ENCODE peak calls at places on chromosomes 12 and 14, in five cellular contexts. J is activated CD4-positive, CD25-positive, alpha-beta regulatory T cell treated with anti-CD3 and anti-CD28 coated beads, Interleukin-2, amount 50 U/mL, for 16 hours; P is AG08396; F is endodermal cell; E is T-helper 9 cell. H is an unnamed sample.
A peak's percentile ranks its signal among the peaks of the same experiment; 100 is the strongest.

GRCh38 chr12:22377731-22378496 is 43.4 kb upstream of the ST8SIA1 start:
- DNase-seq in J (no peak), P (no peak), E (no peak), F (no peak), H (no peak)

GRCh38 chr12:52501490-52501889 is 8.4 kb upstream of the KRT6A start:
- DNase-seq in P (no peak), J (no peak), E (no peak), F (no peak), H (no peak)

GRCh38 chr12:11015775-11016430 is 6.5 kb downstream of the TAS2R19 start:
- DNase-seq in J (no peak), E (no peak), P (no peak), F (no peak), H (no peak)

GRCh38 chr12:128825845-128826244 is 2.1 kb upstream of the SLC15A4 start:
- DNase-seq in P (no peak), F (no peak), E (no peak), J (no peak), H (no peak)

GRCh38 chr12:6819069-6820030 is 2.3 kb upstream of the GPR162 start:
- DNase-seq in E (no peak), P (no peak), F (peak; percentile 72), J (no peak), H (no peak)

GRCh38 chr12:45986646-45987338 is 3.6 kb downstream of the SCAF11 start:
- DNase-seq in J (no peak), P (no peak), F (peak; percentile 80), E (no peak), H (no peak)

GRCh38 chr12:66217342-66217929 is 28.4 kb downstream of the IRAK3 start:
- DNase-seq in F (no peak), P (no peak), J (no peak), E (no peak), H (no peak)

GRCh38 chr12:58592817-58593216 is 327.5 kb downstream of the LRIG3 start:
- DNase-seq in E (no peak), P (no peak), J (no peak), F (no peak), H (no peak)

GRCh38 chr12:51082561-51083139 is 746 bp downstream of the CSRNP2 start:
- DNase-seq in J (no peak), P (peak; percentile 41), E (peak; percentile 1), F (peak; percentile 83), H (peak; percentile 64)

GRCh38 chr14:93960108-93960475 is 16.3 kb downstream of the ASB2 start:
- DNase-seq in P (no peak), J (no peak), E (no peak), F (no peak), H (no peak)

GRCh38 chr14:60753264-60754126 is 18.9 kb downstream of the MNAT1 start:
- DNase-seq in F (no peak), P (no peak), E (peak; percentile 24), J (peak; percentile 18), H (no peak)

GRCh38 chr12:69985656-69986055 is 160.6 kb downstream of the MYRFL start:
- DNase-seq in E (no peak), F (peak; percentile 91), P (no peak), J (no peak), H (peak; percentile 71)

GRCh38 chr14:24037658-24038037 is 14.2 kb upstream of the CARMIL3 start:
- DNase-seq in J (no peak), E (no peak), F (no peak), P (no peak), H (no peak)

GRCh38 chr14:89773151-89773550 is 181.4 kb downstream of the EFCAB11 start:
- DNase-seq in P (no peak), J (no peak), F (peak; percentile 53), E (no peak), H (no peak)

GRCh38 chr12:94114166-94114565 is 34.2 kb upstream of the PLXNC1 start:
- DNase-seq in P (no peak), J (no peak), E (no peak), F (peak; percentile 21), H (no peak)

GRCh38 chr14:101174522-101174838 is 271.0 kb upstream of the RTL1 start:
- DNase-seq in F (no peak), E (no peak), P (no peak), J (no peak), H (no peak)

GRCh38 chr14:59869381-59870255 is 958 bp downstream of the RTN1 start:
- DNase-seq in F (peak; percentile 71), J (no peak), P (peak; percentile 9), E (no peak), H (peak; percentile 35)

GRCh38 chr12:105922670-105923102 is 216.1 kb downstream of the NUAK1 start:
- DNase-seq in E (no peak), F (no peak), J (no peak), P (peak; percentile 48), H (no peak)

GRCh38 chr12:131368073-131369071 is 342.5 kb upstream of the SFSWAP start:
- DNase-seq in J (no peak), E (no peak), F (peak; percentile 36), P (no peak), H (no peak)

GRCh38 chr12:98058838-98059237 is 456.6 kb upstream of the TMPO start:
- DNase-seq in P (no peak), J (no peak), F (no peak), E (no peak), H (no peak)

H was measured in H9.